ENCODE peak calls at places on chromosomes 2 and 18, in ten cellular contexts. R is COR-L47; N is activated CD4-positive, alpha-beta T cell treated with anti-CD3 and anti-CD28 coated beads, Interleukin-2, amount 50 U/mL, for 4 hours; I is smooth muscle cell of the brain vasculature; E is sciatic nerve; G is endothelial cell of umbilical vein; U is activated T-helper 9 cell treated with anti-CD3 and anti-CD28 coated beads, Interleukin-2, amount 50 U/mL, for 16 hours; X is GM23338; H is H7; F is GM12865. M is an unnamed sample.

GRCh38 chr2:192675640-192676039 is 480.9 kb upstream of the TMEFF2 start:
- DNase-seq in R (no peak), I (no peak), X (no peak), F (no peak), E (no peak), U (no peak), G (no peak), N (no peak), H (no peak), M (no peak)

GRCh38 chr18:10755855-10756254 is 230.0 kb downstream of the NAPG start:
- DNase-seq in H (no peak), U (no peak), X (no peak), G (no peak), F (no peak), E (no peak), N (no peak), I (no peak), R (no peak), M (no peak)

GRCh38 chr18:68519341-68519740 is 195.6 kb downstream of the TMX3 start:
- DNase-seq in F (no peak), H (no peak), E (no peak), U (no peak), X (no peak), N (no peak), I (no peak), R (no peak), G (no peak), M (no peak)

GRCh38 chr18:21496277-21496835 is 104.1 kb downstream of the ESCO1 start:
- DNase-seq in G (no peak), U (no peak), E (no peak), H (no peak), F (no peak), I (no peak), R (peak), N (no peak), X (no peak), M (no peak)

GRCh38 chr2:66440692-66441091 is 5.8 kb downstream of the MEIS1 start:
- DNase-seq in X (peak), E (peak), N (no peak), I (no peak), U (no peak), F (no peak), G (peak), H (peak), R (no peak), M (no peak)

GRCh38 chr2:60465736-60466135 is 87.7 kb downstream of the BCL11A start:
- DNase-seq in X (no peak), I (no peak), G (no peak), F (no peak), U (no peak), H (no peak), R (no peak), E (no peak), N (no peak), M (no peak)

GRCh38 chr2:28661589-28662001 is 90.0 kb upstream of the PPP1CB start:
- DNase-seq in N (no peak), R (no peak), U (no peak), E (no peak), X (no peak), G (peak), F (no peak), I (peak), H (no peak), M (no peak)

GRCh38 chr2:88537640-88538039 is 85.1 kb upstream of the FOXI3 start:
- DNase-seq in R (no peak), F (no peak), U (no peak), H (peak), G (no peak), I (no peak), N (no peak), X (peak), E (no peak), M (no peak)

GRCh38 chr2:115162454-115163293 is 720.2 kb downstream of the DPP10 start:
- DNase-seq in F (no peak), E (no peak), R (peak), U (no peak), I (no peak), H (peak), N (no peak), X (peak), G (no peak), M (no peak)

GRCh38 chr2:208280234-208280633 is 14.2 kb downstream of the PIKFYVE start:
- DNase-seq in G (no peak), I (no peak), H (no peak), E (no peak), X (no peak), F (no peak), N (no peak), R (no peak), U (no peak), M (no peak)

GRCh38 chr2:73337828-73338227 is 44.5 kb upstream of the EGR4 start:
- DNase-seq in U (no peak), E (no peak), H (no peak), X (no peak), G (no peak), N (no peak), F (no peak), I (no peak), R (no peak), M (no peak)

GRCh38 chr2:191521608-191522208 is 156.2 kb upstream of the NABP1 start:
- DNase-seq in E (no peak), H (no peak), I (no peak), R (no peak), U (no peak), F (peak), G (peak), N (no peak), X (peak), M (peak)

GRCh38 chr18:9418047-9418690 is 57.1 kb upstream of the RALBP1 start:
- DNase-seq in H (peak), G (no peak), F (no peak), U (no peak), R (no peak), E (no peak), N (no peak), X (peak), I (no peak), M (no peak)

GRCh38 chr18:68397241-68398035 is 317.5 kb downstream of the TMX3 start:
- DNase-seq in N (no peak), E (no peak), F (no peak), I (no peak), X (no peak), U (no peak), G (peak), H (no peak), R (peak), M (no peak)

GRCh38 chr2:9768388-9768787 is 74.9 kb upstream of the TAF1B start:
- DNase-seq in I (no peak), N (no peak), X (peak), R (no peak), H (peak), E (no peak), F (no peak), G (no peak), U (no peak), M (no peak)

GRCh38 chr2:121640380-121641326 is 8.6 kb downstream of the CLASP1 start:
- DNase-seq in I (no peak), X (no peak), G (no peak), F (no peak), E (no peak), H (peak), N (no peak), U (no peak), R (no peak), M (no peak)

GRCh38 chr2:159010340-159010739 is 41.9 kb downstream of the TANC1 start:
- DNase-seq in E (no peak), H (peak), U (no peak), I (no peak), N (no peak), G (peak), X (no peak), R (no peak), F (no peak), M (no peak)

GRCh38 chr2:20504174-20504573 is 57.3 kb downstream of the RHOB start:
- DNase-seq in I (no peak), U (no peak), E (no peak), F (no peak), H (no peak), X (no peak), R (no peak), G (no peak), N (no peak), M (no peak)

GRCh38 chr2:233807215-233807865 is 29.2 kb downstream of the MROH2A start:
- DNase-seq in E (peak), I (no peak), H (no peak), U (no peak), G (no peak), X (no peak), N (no peak), R (no peak), F (no peak), M (no peak)

GRCh38 chr2:53438056-53438455 is 329.5 kb upstream of the CHAC2 start:
- DNase-seq in U (no peak), H (no peak), N (no peak), I (no peak), R (no peak), X (no peak), E (no peak), F (no peak), G (no peak), M (no peak)

GRCh38 chr2:217510790-217511291 is 492.0 kb downstream of the TNS1 start:
- DNase-seq in U (peak), F (peak), G (peak), X (peak), R (peak), E (peak), N (no peak), H (peak), I (peak), M (peak)

GRCh38 chr18:28802546-28802945 is 625.6 kb upstream of the CDH2 start:
- DNase-seq in F (no peak), G (peak), I (no peak), E (no peak), U (no peak), H (no peak), R (no peak), X (no peak), N (no peak), M (no peak)

GRCh38 chr2:15956230-15956629 is 15.9 kb downstream of the MYCN start:
- DNase-seq in F (no peak), N (no peak), U (no peak), I (no peak), R (no peak), H (no peak), X (no peak), G (no peak), E (no peak), M (no peak)

GRCh38 chr18:11956371-11957308 is 24.7 kb upstream of the IMPA2 start:
- DNase-seq in R (no peak), X (no peak), U (no peak), H (no peak), G (no peak), E (no peak), N (no peak), I (no peak), F (no peak), M (no peak)

GRCh38 chr2:73984203-73984921 is at the start of gene TET3:
- DNase-seq in R (no peak), U (peak), G (no peak), I (no peak), H (peak), F (peak), E (peak), X (peak), N (peak), M (no peak)

GRCh38 chr2:73984922-73985317 is 210 bp downstream of the TET3 start:
- DNase-seq in E (peak), U (peak), G (no peak), X (peak), H (peak), I (no peak), F (no peak), R (peak), N (no peak), M (no peak)

GRCh38 chr2:43473767-43474166 is 122.1 kb downstream of the THADA start:
- DNase-seq in G (no peak), U (no peak), N (no peak), F (no peak), I (no peak), R (no peak), X (no peak), E (no peak), H (no peak), M (no peak)

GRCh38 chr2:36670881-36671595 is 25.5 kb upstream of the VIT start:
- DNase-seq in U (no peak), G (peak), I (no peak), X (no peak), E (no peak), N (no peak), F (no peak), H (no peak), R (no peak), M (no peak)

GRCh38 chr2:112712903-112713584 is 7.8 kb upstream of the NT5DC4 start:
- DNase-seq in R (no peak), X (no peak), H (no peak), N (peak), E (peak), I (no peak), U (no peak), G (no peak), F (no peak), M (no peak)

GRCh38 chr2:191311627-191312026 is 66.4 kb downstream of the MYO1B start:
- DNase-seq in G (peak), I (no peak), X (no peak), E (no peak), U (no peak), N (no peak), F (no peak), R (no peak), H (no peak), M (peak)

GRCh38 chr2:134460583-134460998 is 206.7 kb downstream of the MGAT5 start:
- DNase-seq in E (peak), R (peak), G (peak), I (no peak), F (peak), X (peak), U (no peak), N (peak), H (peak), M (peak)

GRCh38 chr2:240220371-240220770 is 79.9 kb upstream of the OTOS start:
- DNase-seq in U (no peak), X (no peak), I (no peak), F (no peak), H (no peak), R (no peak), G (no peak), E (no peak), N (no peak), M (no peak)

M was measured in Panc1.